ENCODE peak calls at places on chromosome 11, in five cellular contexts. M is GM23248, D is mammary epithelial cell, X is PC-3, A is neural progenitor cell. U is an unnamed sample. For H3K4me1, the result is how much of the 10 kb centered on the place peaks cover.

GRCh38 chr11:26778000-26778757 is 56.3 kb upstream of the SLC5A12 start:
- DNase-seq in X (peak), A (no peak), D (peak), M (peak), U (no peak)

GRCh38 chr11:105783216-105783615 is 173.3 kb downstream of the GRIA4 start:
- DNase-seq in X (no peak), D (no peak), M (no peak), A (no peak), U (no peak)

GRCh38 chr11:66311470-66311964 is 5.3 kb downstream of the CD248 start:
- DNase-seq in X (no peak), A (no peak), D (no peak), M (no peak), U (no peak)

GRCh38 chr11:22669368-22669767 is 3.0 kb downstream of the GAS2 start:
- DNase-seq in M (no peak), X (no peak), D (no peak), A (no peak), U (no peak)

GRCh38 chr11:94525933-94526332 is 13.7 kb downstream of the C11orf97 start:
- DNase-seq in X (peak), M (peak), D (peak), A (peak), U (no peak)

GRCh38 chr11:69508974-69509373 is 27.5 kb downstream of the LINC01488 start:
- DNase-seq in X (no peak), M (no peak), D (no peak), A (no peak), U (no peak)

GRCh38 chr11:70719516-70719915 is 321.2 kb downstream of the CTTN start:
- DNase-seq in X (no peak), M (no peak), D (no peak), A (no peak), U (no peak)

GRCh38 chr11:24932110-24933000 is 435.5 kb downstream of the LUZP2 start:
- DNase-seq in M (no peak), D (no peak), X (no peak), A (no peak), U (no peak)

GRCh38 chr11:94671553-94672366 is 96.4 kb upstream of the AMOTL1 start:
- DNase-seq in D (peak), A (no peak), X (peak), M (peak), U (no peak)

GRCh38 chr11:34447044-34447443 is 8.3 kb downstream of the CAT start:
- DNase-seq in D (no peak), A (no peak), X (no peak), M (no peak), U (no peak)

GRCh38 chr11:43561832-43562231 is 118.7 kb upstream of the HSD17B12 start:
- DNase-seq in A (no peak), D (no peak), M (no peak), X (no peak), U (no peak)

GRCh38 chr11:83241291-83241946 is 44.7 kb downstream of the CCDC90B start:
- DNase-seq in A (peak), M (peak), X (peak), D (peak), U (no peak)

GRCh38 chr11:94737171-94737611 is 31.0 kb upstream of the AMOTL1 start:
- DNase-seq in X (peak), M (peak), D (no peak), A (no peak), U (no peak)

GRCh38 chr11:125305346-125305745 is 140.8 kb downstream of the PKNOX2 start:
- DNase-seq in X (no peak), M (no peak), A (no peak), D (no peak), U (no peak)

GRCh38 chr11:20963596-20963995 is 294.2 kb downstream of the NELL1 start:
- DNase-seq in X (peak), A (no peak), D (peak), M (peak), U (no peak)

GRCh38 chr11:67776834-67777530 is 102.6 kb upstream of the ALDH3B2 start:
- DNase-seq in A (no peak), M (no peak), D (no peak), X (no peak), U (no peak)

GRCh38 chr11:96178014-96178745 is 164.8 kb downstream of the MAML2 start:
- DNase-seq in A (no peak), D (no peak), M (no peak), X (no peak), U (no peak)

GRCh38 chr11:88131764-88132470 is 43.3 kb downstream of the RAB38 start:
- DNase-seq in X (no peak), M (no peak), D (no peak), A (no peak), U (no peak)

GRCh38 chr11:19200410-19201201 is 1.2 kb downstream of the CSRP3 start:
- DNase-seq in M (peak), X (peak), D (peak), A (no peak), U (no peak)

GRCh38 chr11:113103932-113104331 is 142.7 kb downstream of the NCAM1 start:
- DNase-seq in A (no peak), M (no peak), X (no peak), D (no peak), U (no peak)

GRCh38 chr11:88348870-88349269 is 11.3 kb upstream of the CTSC start:
- DNase-seq in X (no peak), D (no peak), A (no peak), M (no peak), U (no peak)

GRCh38 chr11:119827113-119827512 is 98.1 kb upstream of the NECTIN1 start:
- DNase-seq in M (no peak), A (no peak), X (no peak), D (no peak), U (no peak)

GRCh38 chr11:47964546-47964945 is 15.8 kb upstream of the PTPRJ start:
- DNase-seq in X (no peak), D (no peak), M (no peak), A (no peak), U (no peak)

GRCh38 chr11:125967515-125967914 is 21.7 kb downstream of the VSIG10L2 start:
- DNase-seq in D (no peak), M (no peak), X (no peak), A (no peak), U (no peak)

GRCh38 chr11:96050435-96051182 is 126.7 kb upstream of the MTMR2 start:
- DNase-seq in M (peak), A (no peak), X (peak), D (no peak), U (no peak)

GRCh38 chr11:54558919-54559318 is 44.9 kb downstream of the OR4C46 start:
- DNase-seq in A (no peak), M (peak), X (peak), D (no peak), U (no peak)

GRCh38 chr11:44849424-44849823 is 101.3 kb downstream of the TP53I11 start:
- DNase-seq in M (no peak), X (no peak), A (no peak), D (no peak), U (no peak)

GRCh38 chr11:44851496-44851895 is 99.2 kb downstream of the TP53I11 start:
- DNase-seq in M (no peak), A (no peak), X (no peak), D (no peak), U (no peak)

GRCh38 chr11:44848963-44849350 is 101.7 kb downstream of the TP53I11 start:
- DNase-seq in A (no peak), D (no peak), X (no peak), M (no peak), U (no peak)

GRCh38 chr11:44848203-44848962 is 102.3 kb downstream of the TP53I11 start:
- DNase-seq in X (no peak), A (peak), M (no peak), D (no peak), U (no peak)

DNA sequence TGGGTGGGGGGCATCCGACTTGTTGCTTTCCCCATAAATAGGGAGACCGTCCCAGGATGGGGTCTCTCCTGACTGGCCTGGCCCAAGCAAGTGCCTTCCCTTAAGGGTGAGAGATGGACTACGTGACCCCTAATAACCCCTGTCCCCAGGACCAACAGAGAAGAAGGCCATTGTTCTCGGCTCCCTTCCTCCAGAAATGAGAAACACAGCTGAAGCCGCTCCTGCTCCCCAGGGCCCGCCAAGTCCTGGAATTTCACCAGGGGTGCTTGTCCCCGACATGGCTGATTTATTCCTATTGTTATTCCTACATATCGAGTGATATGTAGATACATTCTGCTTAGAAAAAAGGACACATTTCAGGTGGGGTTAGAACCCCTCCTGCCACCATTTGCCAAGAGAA is 100.8 kb downstream of the TP53I11 start:
- DNase-seq in X (no peak), M (no peak), A (no peak), D (no peak), U (no peak)
- H3K4me1 ChIP-seq in X (under half), M (under half), A (half or more), D (under half), U (under half)

GRCh38 chr11:2533642-2534115 is 88.9 kb downstream of the KCNQ1 start:
- DNase-seq in A (peak), D (peak), X (peak), M (peak), U (peak)
- H3K9ac ChIP-seq in A (no peak), D (no peak), X (peak), M (no peak), U (no peak)

DNA sequence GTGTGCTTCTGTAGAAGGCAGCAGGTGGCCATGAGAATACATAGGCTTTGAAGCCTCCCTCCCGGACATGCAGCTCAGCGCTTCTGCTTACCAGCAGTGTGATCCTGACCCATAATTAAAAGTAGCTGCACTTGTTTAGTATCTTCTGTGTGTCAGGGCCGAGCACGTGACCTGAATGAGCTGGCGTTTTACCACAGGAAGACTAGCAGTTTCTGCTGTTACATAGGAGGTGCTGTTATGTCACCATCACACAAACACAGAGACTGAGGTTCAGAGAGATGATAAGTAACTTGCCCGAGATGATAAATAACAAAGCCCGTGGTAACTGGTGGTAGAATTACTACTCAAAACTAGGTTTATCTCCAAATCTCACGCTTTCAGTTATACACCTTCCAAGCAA is 329.5 kb downstream of the OPCML start:
- DNase-seq in A (no peak), D (no peak), M (no peak), X (no peak), U (no peak)
- TF ChIP-seq EZH2 in A (no peak), D (no peak), M (no peak), X (no peak), U (no peak)

GRCh38 chr11:73314121-73314948 is 6.3 kb downstream of the ARHGEF17 start:
- DNase-seq in D (peak), A (peak), M (peak), X (no peak), U (no peak)

GRCh38 chr11:73315288-73316020 is 7.4 kb downstream of the ARHGEF17 start:
- DNase-seq in D (no peak), X (no peak), M (peak), A (peak), U (no peak)

GRCh38 chr11:73317803-73318202 is 9.7 kb downstream of the ARHGEF17 start:
- DNase-seq in A (no peak), D (no peak), X (no peak), M (no peak), U (no peak)

GRCh38 chr11:73317373-73317772 is 9.3 kb downstream of the ARHGEF17 start:
- DNase-seq in X (no peak), M (no peak), A (no peak), D (no peak), U (no peak)

DNA sequence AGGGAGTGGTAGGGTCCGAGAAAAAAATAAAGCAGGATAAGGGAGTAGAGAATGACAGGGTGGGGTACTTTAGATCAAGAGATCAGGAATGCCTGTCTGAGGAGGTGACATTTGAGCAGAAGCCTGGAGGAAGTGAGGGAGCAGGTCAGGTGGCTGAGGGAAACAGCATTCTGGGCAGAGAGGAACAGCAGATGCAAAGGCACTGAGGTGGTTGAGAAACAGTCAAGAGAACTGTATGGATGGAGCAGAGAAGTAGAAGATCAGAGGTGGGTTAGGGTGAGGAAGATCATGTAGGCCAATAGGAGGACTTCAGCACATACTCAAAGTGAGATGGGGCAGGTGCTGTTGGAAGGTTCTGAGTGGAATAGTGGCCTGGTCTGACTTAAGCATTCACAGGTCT is 8.3 kb downstream of the ARHGEF17 start:
- DNase-seq in M (no peak), A (no peak), X (no peak), D (no peak), U (no peak)
- H3K4me1 ChIP-seq in M (half or more), A (half or more), X (under half), D (under half), U (under half)

DNA sequence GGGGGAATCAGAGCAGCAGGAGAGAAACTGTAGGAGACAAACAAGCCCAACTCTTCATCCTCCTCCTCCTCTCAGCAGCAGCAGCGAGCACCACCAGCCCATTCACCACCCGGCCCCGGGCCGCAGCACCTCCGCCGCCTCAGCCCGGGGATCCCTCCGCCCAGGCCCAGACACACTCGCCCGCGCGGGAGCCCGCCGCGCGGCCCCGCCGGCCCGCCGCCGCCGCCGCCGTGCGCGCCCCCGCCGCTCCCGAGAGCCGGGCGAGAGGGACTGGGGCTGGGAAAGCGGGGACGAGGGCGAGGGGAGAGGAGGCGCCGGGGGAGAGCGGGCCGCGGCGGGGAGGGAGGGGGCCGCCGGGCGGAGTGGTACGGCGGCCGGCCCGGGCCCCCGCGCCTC is at the start of gene PHF21A:
- DNase-seq in A (peak), D (peak), X (peak), M (peak), U (peak)
- H3K9ac ChIP-seq in A (peak), D (peak), X (peak), M (peak), U (peak)

DNA sequence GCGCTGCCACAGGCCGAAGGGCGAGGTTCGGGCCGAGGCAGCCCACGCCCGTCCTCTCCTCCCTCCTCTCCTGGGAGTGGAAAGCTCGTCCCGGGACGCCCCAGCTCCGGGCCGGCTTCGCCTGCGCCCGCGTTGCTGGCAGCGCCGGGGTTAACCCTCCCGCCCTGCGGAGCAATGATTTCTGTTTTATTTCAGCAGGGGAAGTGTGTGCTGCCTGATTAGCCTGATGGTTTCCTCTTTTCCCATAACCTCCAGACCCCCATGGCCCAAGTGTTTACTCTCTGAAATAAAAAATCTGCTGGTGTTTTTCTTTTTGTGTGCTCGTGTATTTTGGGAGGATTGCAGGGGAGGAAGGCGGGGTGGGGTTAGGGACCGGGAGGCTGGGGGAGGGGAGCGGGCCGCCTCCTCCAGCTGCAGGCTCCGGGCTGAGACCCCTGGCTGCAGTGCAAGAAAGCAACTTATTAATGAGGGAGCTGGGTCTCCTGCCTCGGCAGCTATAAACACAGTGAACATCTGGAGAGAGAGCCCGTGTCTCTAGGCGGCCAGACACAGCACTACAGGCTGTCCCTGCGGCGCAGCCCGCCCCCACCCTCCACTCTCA is 38.6 kb downstream of the ETS1 start:
- DNase-seq in M (peak), X (peak), A (peak), D (no peak), U (no peak)
- TF ChIP-seq EZH2 in M (no peak), X (no peak), A (peak), D (no peak), U (no peak)

GRCh38 chr11:76664578-76665061 is 5.9 kb downstream of the LRRC32 start:
- DNase-seq in D (no peak), X (no peak), A (no peak), M (no peak), U (peak)
- H3K4me1 ChIP-seq in D (under half), X (under half), A (under half), M (under half), U (under half)

U was measured in DND-41.